ENCODE peak calls at places on chromosomes 3 and 15, in eight cellular contexts. I, Z, G, O, A, X, L and S are unnamed samples.

GRCh38 chr15:67839929-67840746 is at the start of gene RNU6-1:
- DNase-seq in Z (peak), I (peak), X (peak), L (peak), O (peak), A (peak), G (peak), S (peak)

GRCh38 chr15:44194397-44195150 is 497 bp downstream of the FRMD5 start:
- DNase-seq in A (peak), L (peak), G (no peak), Z (peak), I (peak), O (no peak), X (peak), S (peak)

GRCh38 chr15:74643368-74644204 is 27.9 kb downstream of the CLK3 start:
- DNase-seq in I (no peak), X (no peak), L (no peak), O (no peak), A (no peak), Z (no peak), G (no peak), S (no peak)

GRCh38 chr3:188539631-188540194 is 385.8 kb downstream of the LPP start:
- DNase-seq in G (no peak), X (no peak), A (no peak), Z (no peak), I (no peak), L (no peak), O (no peak), S (no peak)

GRCh38 chr3:125042725-125043406 is 12.9 kb downstream of the HEG1 start:
- DNase-seq in O (no peak), X (peak), L (no peak), A (no peak), Z (no peak), I (peak), G (no peak), S (no peak)

GRCh38 chr15:79874242-79874641 is 22.6 kb downstream of the MTHFS start:
- DNase-seq in I (no peak), G (no peak), X (no peak), A (no peak), O (no peak), L (no peak), Z (no peak), S (no peak)

GRCh38 chr3:141294300-141294699 is 62.7 kb downstream of the PXYLP1 start:
- DNase-seq in O (no peak), L (no peak), A (no peak), I (no peak), X (no peak), G (no peak), Z (no peak), S (no peak)

GRCh38 chr3:13020159-13020558 is 53.1 kb downstream of the IQSEC1 start:
- DNase-seq in G (no peak), I (no peak), L (no peak), A (no peak), Z (no peak), X (no peak), O (no peak), S (no peak)

GRCh38 chr3:132464066-132464465 is 46.8 kb downstream of the DNAJC13 start:
- DNase-seq in I (no peak), Z (no peak), A (no peak), L (no peak), G (no peak), X (peak), O (no peak), S (no peak)

GRCh38 chr15:92140802-92141201 is 252.9 kb upstream of the ST8SIA2 start:
- DNase-seq in O (no peak), G (no peak), X (no peak), A (no peak), Z (no peak), I (no peak), L (no peak), S (no peak)